ENCODE peak calls at places on chromosome 1, in nine cellular contexts. C is fibroblast of lung; F is HFFc6; T is AG20443; U is PC-9; K is NB4; W is caudate nucleus; G is stimulated activated CD4-positive, alpha-beta T cell treated with anti-CD3 and anti-CD28 coated beads, Interleukin-2, amount 100 ng/mL, for 48 hours; A is psoas muscle. E is an unnamed sample.

GRCh38 chr1:22879445-22879844 is 93.2 kb downstream of the LACTBL1 start:
- DNase-seq in C (no peak), F (no peak), T (no peak), U (no peak), K (no peak), W (no peak), G (no peak), A (no peak), E (no peak)

GRCh38 chr1:229205854-229206253 is 65.1 kb upstream of the RAB4A start:
- DNase-seq in C (no peak), F (no peak), T (no peak), U (no peak), K (no peak), W (no peak), G (no peak), A (no peak), E (no peak)

GRCh38 chr1:218938259-218938658 is 235.4 kb upstream of the LYPLAL1 start:
- DNase-seq in C (no peak), F (no peak), T (no peak), U (no peak), K (no peak), W (no peak), G (no peak), A (no peak), E (no peak)

GRCh38 chr1:31725777-31726535 is 22.1 kb upstream of the COL16A1 start:
- DNase-seq in C (no peak), F (no peak), T (no peak), U (no peak), K (no peak), W (no peak), G (no peak), A (no peak), E (no peak)

GRCh38 chr1:39411526-39411925 is 79.9 kb upstream of the BMP8A start:
- DNase-seq in C (peak), F (peak), T (no peak), U (no peak), K (no peak), W (no peak), G (no peak), A (no peak), E (no peak)

GRCh38 chr1:93348104-93348780 is 2.5 kb downstream of the DR1 start:
- DNase-seq in C (peak), F (no peak), T (no peak), U (no peak), K (no peak), W (no peak), G (no peak), A (no peak), E (no peak)

GRCh38 chr1:242454262-242455051 is 70.0 kb downstream of the PLD5 start:
- DNase-seq in C (peak), F (peak), T (peak), U (no peak), K (peak), W (peak), G (no peak), A (no peak), E (no peak)

GRCh38 chr1:194024659-194025058 is 838.2 kb upstream of the B3GALT2 start:
- DNase-seq in C (peak), F (peak), T (no peak), U (no peak), K (no peak), W (no peak), G (no peak), A (no peak), E (no peak)

GRCh38 chr1:110515896-110516295 is 3.1 kb downstream of the KCNA10 start:
- DNase-seq in C (no peak), F (no peak), T (no peak), U (no peak), K (no peak), W (no peak), G (no peak), A (no peak), E (no peak)

GRCh38 chr1:109149874-109150601 is 36.1 kb downstream of the ELAPOR1 start:
- DNase-seq in C (no peak), F (no peak), T (no peak), U (no peak), K (no peak), W (no peak), G (no peak), A (peak), E (no peak)